ENCODE peak calls at places on chromosomes 7 and 10, in nine cellular contexts. One of them, this sample, is unnamed.

GRCh38 chr10:73590881-73591577 is at the start of gene USP54:
- DNase-seq in NCI-H1694 treated with DMSO at 0.1 percent for 48 hours: no peak
- DNase-seq in HS-27A: no peak
- DNase-seq in right lobe of liver: no peak
- DNase-seq in head of caudate nucleus: peak
- DNase-seq in cardiac fibroblast: peak
- DNase-seq in MV-4-11: peak
- DNase-seq in HFFc6: peak
- DNase-seq in HCT116: peak
- DNase-seq in this sample: peak

GRCh38 chr7:25318077-25318476 is 89.8 kb upstream of the NPVF start:
- DNase-seq in right lobe of liver: no peak
- DNase-seq in HCT116: no peak
- DNase-seq in MV-4-11: no peak
- DNase-seq in HS-27A: no peak
- DNase-seq in head of caudate nucleus: no peak
- DNase-seq in HFFc6: no peak
- DNase-seq in cardiac fibroblast: no peak
- DNase-seq in NCI-H1694 treated with DMSO at 0.1 percent for 48 hours: no peak
- DNase-seq in this sample: no peak

GRCh38 chr7:55509322-55509721 is 63.0 kb downstream of the VOPP1 start:
- DNase-seq in right lobe of liver: no peak
- DNase-seq in HCT116: no peak
- DNase-seq in cardiac fibroblast: peak
- DNase-seq in MV-4-11: peak
- DNase-seq in HS-27A: no peak
- DNase-seq in NCI-H1694 treated with DMSO at 0.1 percent for 48 hours: no peak
- DNase-seq in HFFc6: peak
- DNase-seq in head of caudate nucleus: no peak
- DNase-seq in this sample: no peak

GRCh38 chr10:56881218-56881617 is 520.2 kb upstream of the ZWINT start:
- DNase-seq in HCT116: no peak
- DNase-seq in HS-27A: no peak
- DNase-seq in HFFc6: no peak
- DNase-seq in head of caudate nucleus: no peak
- DNase-seq in right lobe of liver: no peak
- DNase-seq in NCI-H1694 treated with DMSO at 0.1 percent for 48 hours: no peak
- DNase-seq in cardiac fibroblast: no peak
- DNase-seq in MV-4-11: no peak
- DNase-seq in this sample: no peak

GRCh38 chr7:70178787-70179186 is 580.5 kb downstream of the AUTS2 start:
- DNase-seq in HFFc6: no peak
- DNase-seq in HCT116: no peak
- DNase-seq in head of caudate nucleus: no peak
- DNase-seq in NCI-H1694 treated with DMSO at 0.1 percent for 48 hours: no peak
- DNase-seq in MV-4-11: peak
- DNase-seq in cardiac fibroblast: no peak
- DNase-seq in HS-27A: no peak
- DNase-seq in right lobe of liver: no peak
- DNase-seq in this sample: no peak

GRCh38 chr7:82164813-82165212 is 278.8 kb downstream of the CACNA2D1 start:
- DNase-seq in NCI-H1694 treated with DMSO at 0.1 percent for 48 hours: peak
- DNase-seq in HS-27A: peak
- DNase-seq in MV-4-11: no peak
- DNase-seq in HFFc6: peak
- DNase-seq in cardiac fibroblast: peak
- DNase-seq in HCT116: no peak
- DNase-seq in head of caudate nucleus: peak
- DNase-seq in right lobe of liver: no peak
- DNase-seq in this sample: peak

GRCh38 chr10:1602037-1602471 is 135.3 kb downstream of the ADARB2 start:
- DNase-seq in head of caudate nucleus: no peak
- DNase-seq in HFFc6: no peak
- DNase-seq in cardiac fibroblast: no peak
- DNase-seq in right lobe of liver: no peak
- DNase-seq in MV-4-11: no peak
- DNase-seq in HS-27A: no peak
- DNase-seq in HCT116: no peak
- DNase-seq in NCI-H1694 treated with DMSO at 0.1 percent for 48 hours: no peak
- DNase-seq in this sample: no peak

GRCh38 chr10:69647819-69648218 is 17.8 kb downstream of the FAM241B start:
- DNase-seq in NCI-H1694 treated with DMSO at 0.1 percent for 48 hours: no peak
- DNase-seq in HFFc6: no peak
- DNase-seq in MV-4-11: no peak
- DNase-seq in right lobe of liver: no peak
- DNase-seq in HS-27A: no peak
- DNase-seq in cardiac fibroblast: no peak
- DNase-seq in HCT116: no peak
- DNase-seq in head of caudate nucleus: no peak
- DNase-seq in this sample: no peak

GRCh38 chr7:21722371-21722770 is 179.5 kb downstream of the DNAH11 start:
- DNase-seq in MV-4-11: no peak
- DNase-seq in right lobe of liver: no peak
- DNase-seq in HS-27A: no peak
- DNase-seq in cardiac fibroblast: no peak
- DNase-seq in HFFc6: no peak
- DNase-seq in head of caudate nucleus: no peak
- DNase-seq in HCT116: no peak
- DNase-seq in NCI-H1694 treated with DMSO at 0.1 percent for 48 hours: no peak
- DNase-seq in this sample: no peak

GRCh38 chr10:131857156-131858117 is 43.4 kb upstream of the PPP2R2D start:
- DNase-seq in head of caudate nucleus: no peak
- DNase-seq in NCI-H1694 treated with DMSO at 0.1 percent for 48 hours: no peak
- DNase-seq in cardiac fibroblast: no peak
- DNase-seq in right lobe of liver: no peak
- DNase-seq in MV-4-11: no peak
- DNase-seq in HCT116: no peak
- DNase-seq in HFFc6: no peak
- DNase-seq in HS-27A: no peak
- DNase-seq in this sample: no peak

GRCh38 chr7:81882086-81882485 is 112.2 kb upstream of the HGF start:
- DNase-seq in NCI-H1694 treated with DMSO at 0.1 percent for 48 hours: no peak
- DNase-seq in HS-27A: no peak
- DNase-seq in head of caudate nucleus: no peak
- DNase-seq in HFFc6: no peak
- DNase-seq in cardiac fibroblast: peak
- DNase-seq in right lobe of liver: no peak
- DNase-seq in HCT116: no peak
- DNase-seq in MV-4-11: no peak
- DNase-seq in this sample: no peak

GRCh38 chr10:77004917-77005564 is 632.6 kb downstream of the KCNMA1 start:
- DNase-seq in head of caudate nucleus: no peak
- DNase-seq in NCI-H1694 treated with DMSO at 0.1 percent for 48 hours: peak
- DNase-seq in HFFc6: peak
- DNase-seq in MV-4-11: peak
- DNase-seq in HCT116: peak
- DNase-seq in HS-27A: no peak
- DNase-seq in right lobe of liver: no peak
- DNase-seq in cardiac fibroblast: peak
- DNase-seq in this sample: peak

GRCh38 chr7:72924417-72924747 is 513 bp upstream of the POM121 start:
- DNase-seq in cardiac fibroblast: no peak
- DNase-seq in head of caudate nucleus: no peak
- DNase-seq in HS-27A: no peak
- DNase-seq in NCI-H1694 treated with DMSO at 0.1 percent for 48 hours: no peak
- DNase-seq in MV-4-11: peak
- DNase-seq in right lobe of liver: no peak
- DNase-seq in HCT116: no peak
- DNase-seq in HFFc6: no peak
- DNase-seq in this sample: no peak

GRCh38 chr7:155921804-155922506 is 109.7 kb upstream of the SHH start:
- DNase-seq in MV-4-11: no peak
- DNase-seq in HS-27A: no peak
- DNase-seq in HCT116: peak
- DNase-seq in cardiac fibroblast: no peak
- DNase-seq in HFFc6: no peak
- DNase-seq in NCI-H1694 treated with DMSO at 0.1 percent for 48 hours: no peak
- DNase-seq in head of caudate nucleus: no peak
- DNase-seq in right lobe of liver: no peak
- DNase-seq in this sample: no peak

GRCh38 chr7:27198138-27198841 is 1.6 kb downstream of the HOXA13 start:
- DNase-seq in HFFc6: no peak
- DNase-seq in right lobe of liver: no peak
- DNase-seq in HCT116: no peak
- DNase-seq in NCI-H1694 treated with DMSO at 0.1 percent for 48 hours: no peak
- DNase-seq in MV-4-11: no peak
- DNase-seq in HS-27A: no peak
- DNase-seq in head of caudate nucleus: no peak
- DNase-seq in cardiac fibroblast: no peak
- DNase-seq in this sample: no peak

GRCh38 chr10:13840036-13840435 is 253.3 kb downstream of the PRPF18 start:
- DNase-seq in right lobe of liver: no peak
- DNase-seq in cardiac fibroblast: no peak
- DNase-seq in head of caudate nucleus: no peak
- DNase-seq in HS-27A: no peak
- DNase-seq in HFFc6: no peak
- DNase-seq in NCI-H1694 treated with DMSO at 0.1 percent for 48 hours: no peak
- DNase-seq in HCT116: no peak
- DNase-seq in MV-4-11: no peak
- DNase-seq in this sample: no peak

GRCh38 chr10:100642295-100642994 is 102.9 kb upstream of the PAX2 start:
- DNase-seq in right lobe of liver: no peak
- DNase-seq in HS-27A: no peak
- DNase-seq in cardiac fibroblast: no peak
- DNase-seq in NCI-H1694 treated with DMSO at 0.1 percent for 48 hours: no peak
- DNase-seq in MV-4-11: no peak
- DNase-seq in HCT116: no peak
- DNase-seq in HFFc6: no peak
- DNase-seq in head of caudate nucleus: no peak
- DNase-seq in this sample: no peak

GRCh38 chr10:119301397-119301796 is 94.0 kb downstream of the GRK5 start:
- DNase-seq in HCT116: no peak
- DNase-seq in HFFc6: no peak
- DNase-seq in HS-27A: no peak
- DNase-seq in MV-4-11: peak
- DNase-seq in head of caudate nucleus: no peak
- DNase-seq in NCI-H1694 treated with DMSO at 0.1 percent for 48 hours: no peak
- DNase-seq in right lobe of liver: no peak
- DNase-seq in cardiac fibroblast: no peak
- DNase-seq in this sample: no peak

GRCh38 chr10:22805304-22805703 is 90.9 kb upstream of the PIP4K2A start:
- DNase-seq in HFFc6: peak
- DNase-seq in cardiac fibroblast: peak
- DNase-seq in MV-4-11: no peak
- DNase-seq in head of caudate nucleus: peak
- DNase-seq in HS-27A: no peak
- DNase-seq in HCT116: no peak
- DNase-seq in NCI-H1694 treated with DMSO at 0.1 percent for 48 hours: peak
- DNase-seq in right lobe of liver: no peak
- DNase-seq in this sample: no peak

GRCh38 chr7:31122649-31123058 is 70.5 kb downstream of the ADCYAP1R1 start:
- DNase-seq in HS-27A: peak
- DNase-seq in MV-4-11: peak
- DNase-seq in HCT116: peak
- DNase-seq in HFFc6: peak
- DNase-seq in right lobe of liver: peak
- DNase-seq in NCI-H1694 treated with DMSO at 0.1 percent for 48 hours: peak
- DNase-seq in cardiac fibroblast: peak
- DNase-seq in head of caudate nucleus: peak
- DNase-seq in this sample: peak

GRCh38 chr10:31099664-31100063 is 68.0 kb upstream of the ZNF438 start:
- DNase-seq in MV-4-11: no peak
- DNase-seq in right lobe of liver: no peak
- DNase-seq in HFFc6: no peak
- DNase-seq in NCI-H1694 treated with DMSO at 0.1 percent for 48 hours: no peak
- DNase-seq in head of caudate nucleus: no peak
- DNase-seq in HCT116: peak
- DNase-seq in cardiac fibroblast: no peak
- DNase-seq in HS-27A: no peak
- DNase-seq in this sample: no peak

GRCh38 chr10:1159131-1160061 is 103.2 kb downstream of the WDR37 start:
- DNase-seq in cardiac fibroblast: no peak
- DNase-seq in right lobe of liver: no peak
- DNase-seq in HS-27A: no peak
- DNase-seq in HFFc6: no peak
- DNase-seq in head of caudate nucleus: no peak
- DNase-seq in HCT116: no peak
- DNase-seq in MV-4-11: no peak
- DNase-seq in NCI-H1694 treated with DMSO at 0.1 percent for 48 hours: no peak
- DNase-seq in this sample: peak

GRCh38 chr10:12847361-12847975 is 154.0 kb downstream of the CCDC3 start:
- DNase-seq in MV-4-11: no peak
- DNase-seq in HCT116: peak
- DNase-seq in HS-27A: no peak
- DNase-seq in right lobe of liver: no peak
- DNase-seq in head of caudate nucleus: no peak
- DNase-seq in HFFc6: no peak
- DNase-seq in cardiac fibroblast: no peak
- DNase-seq in NCI-H1694 treated with DMSO at 0.1 percent for 48 hours: no peak
- DNase-seq in this sample: peak

GRCh38 chr7:97430001-97430400 is 301.9 kb upstream of the TAC1 start:
- DNase-seq in right lobe of liver: no peak
- DNase-seq in NCI-H1694 treated with DMSO at 0.1 percent for 48 hours: no peak
- DNase-seq in MV-4-11: no peak
- DNase-seq in HS-27A: no peak
- DNase-seq in cardiac fibroblast: no peak
- DNase-seq in head of caudate nucleus: peak
- DNase-seq in HCT116: no peak
- DNase-seq in HFFc6: no peak
- DNase-seq in this sample: no peak

GRCh38 chr10:34628174-34628802 is 186.8 kb downstream of the PARD3 start:
- DNase-seq in HS-27A: no peak
- DNase-seq in cardiac fibroblast: peak
- DNase-seq in MV-4-11: no peak
- DNase-seq in HCT116: no peak
- DNase-seq in head of caudate nucleus: no peak
- DNase-seq in HFFc6: no peak
- DNase-seq in right lobe of liver: peak
- DNase-seq in NCI-H1694 treated with DMSO at 0.1 percent for 48 hours: no peak
- DNase-seq in this sample: peak

GRCh38 chr10:22711373-22711772 is 3.0 kb downstream of the PIP4K2A start:
- DNase-seq in head of caudate nucleus: no peak
- DNase-seq in HCT116: no peak
- DNase-seq in MV-4-11: no peak
- DNase-seq in HFFc6: no peak
- DNase-seq in HS-27A: no peak
- DNase-seq in right lobe of liver: no peak
- DNase-seq in cardiac fibroblast: no peak
- DNase-seq in NCI-H1694 treated with DMSO at 0.1 percent for 48 hours: no peak
- DNase-seq in this sample: no peak

GRCh38 chr7:127973797-127974196 is 57.4 kb downstream of the LRRC4 start:
- DNase-seq in head of caudate nucleus: peak
- DNase-seq in HCT116: no peak
- DNase-seq in right lobe of liver: no peak
- DNase-seq in MV-4-11: no peak
- DNase-seq in NCI-H1694 treated with DMSO at 0.1 percent for 48 hours: no peak
- DNase-seq in HS-27A: no peak
- DNase-seq in HFFc6: no peak
- DNase-seq in cardiac fibroblast: no peak
- DNase-seq in this sample: no peak

GRCh38 chr10:43785252-43785651 is 136.6 kb upstream of the ZNF32 start:
- DNase-seq in head of caudate nucleus: no peak
- DNase-seq in HCT116: peak
- DNase-seq in NCI-H1694 treated with DMSO at 0.1 percent for 48 hours: no peak
- DNase-seq in HS-27A: no peak
- DNase-seq in cardiac fibroblast: peak
- DNase-seq in right lobe of liver: no peak
- DNase-seq in MV-4-11: no peak
- DNase-seq in HFFc6: no peak
- DNase-seq in this sample: no peak

GRCh38 chr10:103476046-103476768 is 2.8 kb downstream of the CALHM3 start:
- DNase-seq in head of caudate nucleus: no peak
- DNase-seq in HCT116: no peak
- DNase-seq in MV-4-11: peak
- DNase-seq in cardiac fibroblast: peak
- DNase-seq in HS-27A: no peak
- DNase-seq in NCI-H1694 treated with DMSO at 0.1 percent for 48 hours: no peak
- DNase-seq in HFFc6: no peak
- DNase-seq in right lobe of liver: no peak
- DNase-seq in this sample: peak

GRCh38 chr7:150357277-150357676 is 11.3 kb upstream of the REPIN1 start:
- DNase-seq in right lobe of liver: no peak
- DNase-seq in HS-27A: no peak
- DNase-seq in HCT116: no peak
- DNase-seq in HFFc6: no peak
- DNase-seq in NCI-H1694 treated with DMSO at 0.1 percent for 48 hours: peak
- DNase-seq in MV-4-11: peak
- DNase-seq in cardiac fibroblast: no peak
- DNase-seq in head of caudate nucleus: no peak
- DNase-seq in this sample: no peak

GRCh38 chr7:88401009-88401623 is 94.4 kb upstream of the STEAP4 start:
- DNase-seq in HFFc6: no peak
- DNase-seq in HCT116: peak
- DNase-seq in cardiac fibroblast: peak
- DNase-seq in NCI-H1694 treated with DMSO at 0.1 percent for 48 hours: no peak
- DNase-seq in HS-27A: no peak
- DNase-seq in head of caudate nucleus: no peak
- DNase-seq in MV-4-11: peak
- DNase-seq in right lobe of liver: no peak
- DNase-seq in this sample: no peak